ENCODE peak calls at places on chromosomes 11 and 22, in seven cellular contexts. One of them, this sample, is unnamed.

GRCh38 chr22:41966607-41967240 is 2.5 kb upstream of the SEPTIN3 start:
- DNase-seq in stimulated activated CD8-positive, alpha-beta memory T cell treated with anti-CD3 and anti-CD28 coated beads, Interleukin-7, amount 100 ng/mL, for 4 hours: no peak
- DNase-seq in left cardiac atrium: no peak
- DNase-seq in stimulated activated CD4-positive, alpha-beta T cell treated with anti-CD3 and anti-CD28 coated beads, Interleukin-15, amount 100 ng/mL, for 1 hour: no peak
- DNase-seq in H7: peak
- DNase-seq in activated T-cell treated with anti-CD3 and anti-CD28 coated beads, Interleukin-2, amount 50 U/mL, for 4 hours: no peak
- DNase-seq in iPS DF 6.9: no peak
- DNase-seq in this sample: no peak

GRCh38 chr11:78189851-78190250 is 1.1 kb downstream of the USP35 start:
- DNase-seq in stimulated activated CD8-positive, alpha-beta memory T cell treated with anti-CD3 and anti-CD28 coated beads, Interleukin-7, amount 100 ng/mL, for 4 hours: no peak
- DNase-seq in left cardiac atrium: no peak
- DNase-seq in stimulated activated CD4-positive, alpha-beta T cell treated with anti-CD3 and anti-CD28 coated beads, Interleukin-15, amount 100 ng/mL, for 1 hour: no peak
- DNase-seq in H7: no peak
- DNase-seq in activated T-cell treated with anti-CD3 and anti-CD28 coated beads, Interleukin-2, amount 50 U/mL, for 4 hours: no peak
- DNase-seq in iPS DF 6.9: no peak
- DNase-seq in this sample: no peak

GRCh38 chr11:117823941-117824420 is 563 bp downstream of the FXYD2 start:
- DNase-seq in stimulated activated CD8-positive, alpha-beta memory T cell treated with anti-CD3 and anti-CD28 coated beads, Interleukin-7, amount 100 ng/mL, for 4 hours: no peak
- DNase-seq in left cardiac atrium: peak
- DNase-seq in stimulated activated CD4-positive, alpha-beta T cell treated with anti-CD3 and anti-CD28 coated beads, Interleukin-15, amount 100 ng/mL, for 1 hour: no peak
- DNase-seq in H7: peak
- DNase-seq in activated T-cell treated with anti-CD3 and anti-CD28 coated beads, Interleukin-2, amount 50 U/mL, for 4 hours: no peak
- DNase-seq in iPS DF 6.9: no peak
- DNase-seq in this sample: no peak

GRCh38 chr11:125517116-125517804 is 21.2 kb upstream of the FEZ1 start:
- DNase-seq in stimulated activated CD8-positive, alpha-beta memory T cell treated with anti-CD3 and anti-CD28 coated beads, Interleukin-7, amount 100 ng/mL, for 4 hours: no peak
- DNase-seq in left cardiac atrium: peak
- DNase-seq in stimulated activated CD4-positive, alpha-beta T cell treated with anti-CD3 and anti-CD28 coated beads, Interleukin-15, amount 100 ng/mL, for 1 hour: no peak
- DNase-seq in H7: peak
- DNase-seq in activated T-cell treated with anti-CD3 and anti-CD28 coated beads, Interleukin-2, amount 50 U/mL, for 4 hours: no peak
- DNase-seq in iPS DF 6.9: peak
- DNase-seq in this sample: no peak

GRCh38 chr11:55634813-55635212 is at the start of gene OR4P4:
- DNase-seq in stimulated activated CD8-positive, alpha-beta memory T cell treated with anti-CD3 and anti-CD28 coated beads, Interleukin-7, amount 100 ng/mL, for 4 hours: no peak
- DNase-seq in left cardiac atrium: no peak
- DNase-seq in stimulated activated CD4-positive, alpha-beta T cell treated with anti-CD3 and anti-CD28 coated beads, Interleukin-15, amount 100 ng/mL, for 1 hour: no peak
- DNase-seq in H7: no peak
- DNase-seq in activated T-cell treated with anti-CD3 and anti-CD28 coated beads, Interleukin-2, amount 50 U/mL, for 4 hours: no peak
- DNase-seq in iPS DF 6.9: no peak
- DNase-seq in this sample: no peak

GRCh38 chr11:61618991-61619390 is 38.1 kb upstream of the SYT7 start:
- DNase-seq in stimulated activated CD8-positive, alpha-beta memory T cell treated with anti-CD3 and anti-CD28 coated beads, Interleukin-7, amount 100 ng/mL, for 4 hours: no peak
- DNase-seq in left cardiac atrium: no peak
- DNase-seq in stimulated activated CD4-positive, alpha-beta T cell treated with anti-CD3 and anti-CD28 coated beads, Interleukin-15, amount 100 ng/mL, for 1 hour: no peak
- DNase-seq in H7: peak
- DNase-seq in activated T-cell treated with anti-CD3 and anti-CD28 coated beads, Interleukin-2, amount 50 U/mL, for 4 hours: no peak
- DNase-seq in iPS DF 6.9: no peak
- DNase-seq in this sample: no peak

GRCh38 chr11:120566176-120566575 is 54.6 kb downstream of the GRIK4 start:
- DNase-seq in stimulated activated CD8-positive, alpha-beta memory T cell treated with anti-CD3 and anti-CD28 coated beads, Interleukin-7, amount 100 ng/mL, for 4 hours: no peak
- DNase-seq in left cardiac atrium: no peak
- DNase-seq in stimulated activated CD4-positive, alpha-beta T cell treated with anti-CD3 and anti-CD28 coated beads, Interleukin-15, amount 100 ng/mL, for 1 hour: no peak
- DNase-seq in H7: no peak
- DNase-seq in activated T-cell treated with anti-CD3 and anti-CD28 coated beads, Interleukin-2, amount 50 U/mL, for 4 hours: no peak
- DNase-seq in iPS DF 6.9: no peak
- DNase-seq in this sample: no peak

GRCh38 chr22:45949921-45950320 is 27.0 kb downstream of the WNT7B start:
- DNase-seq in stimulated activated CD8-positive, alpha-beta memory T cell treated with anti-CD3 and anti-CD28 coated beads, Interleukin-7, amount 100 ng/mL, for 4 hours: no peak
- DNase-seq in left cardiac atrium: no peak
- DNase-seq in stimulated activated CD4-positive, alpha-beta T cell treated with anti-CD3 and anti-CD28 coated beads, Interleukin-15, amount 100 ng/mL, for 1 hour: no peak
- DNase-seq in H7: no peak
- DNase-seq in activated T-cell treated with anti-CD3 and anti-CD28 coated beads, Interleukin-2, amount 50 U/mL, for 4 hours: no peak
- DNase-seq in iPS DF 6.9: no peak
- DNase-seq in this sample: no peak

GRCh38 chr22:39185601-39186012 is 33.1 kb upstream of the CBX7 start:
- DNase-seq in stimulated activated CD8-positive, alpha-beta memory T cell treated with anti-CD3 and anti-CD28 coated beads, Interleukin-7, amount 100 ng/mL, for 4 hours: no peak
- DNase-seq in left cardiac atrium: peak
- DNase-seq in stimulated activated CD4-positive, alpha-beta T cell treated with anti-CD3 and anti-CD28 coated beads, Interleukin-15, amount 100 ng/mL, for 1 hour: no peak
- DNase-seq in H7: no peak
- DNase-seq in activated T-cell treated with anti-CD3 and anti-CD28 coated beads, Interleukin-2, amount 50 U/mL, for 4 hours: no peak
- DNase-seq in iPS DF 6.9: no peak
- DNase-seq in this sample: no peak

GRCh38 chr11:3958301-3958700 is 102.8 kb downstream of the STIM1 start:
- DNase-seq in stimulated activated CD8-positive, alpha-beta memory T cell treated with anti-CD3 and anti-CD28 coated beads, Interleukin-7, amount 100 ng/mL, for 4 hours: no peak
- DNase-seq in left cardiac atrium: no peak
- DNase-seq in stimulated activated CD4-positive, alpha-beta T cell treated with anti-CD3 and anti-CD28 coated beads, Interleukin-15, amount 100 ng/mL, for 1 hour: no peak
- DNase-seq in H7: no peak
- DNase-seq in activated T-cell treated with anti-CD3 and anti-CD28 coated beads, Interleukin-2, amount 50 U/mL, for 4 hours: no peak
- DNase-seq in iPS DF 6.9: no peak
- DNase-seq in this sample: no peak

GRCh38 chr11:73565804-73566203 is 32.1 kb downstream of the FAM168A start:
- DNase-seq in stimulated activated CD8-positive, alpha-beta memory T cell treated with anti-CD3 and anti-CD28 coated beads, Interleukin-7, amount 100 ng/mL, for 4 hours: no peak
- DNase-seq in left cardiac atrium: no peak
- DNase-seq in stimulated activated CD4-positive, alpha-beta T cell treated with anti-CD3 and anti-CD28 coated beads, Interleukin-15, amount 100 ng/mL, for 1 hour: no peak
- DNase-seq in H7: no peak
- DNase-seq in activated T-cell treated with anti-CD3 and anti-CD28 coated beads, Interleukin-2, amount 50 U/mL, for 4 hours: no peak
- DNase-seq in iPS DF 6.9: no peak
- DNase-seq in this sample: no peak

GRCh38 chr11:72781313-72782080 is 12.3 kb downstream of the STARD10 start:
- DNase-seq in stimulated activated CD8-positive, alpha-beta memory T cell treated with anti-CD3 and anti-CD28 coated beads, Interleukin-7, amount 100 ng/mL, for 4 hours: peak
- DNase-seq in left cardiac atrium: peak
- DNase-seq in stimulated activated CD4-positive, alpha-beta T cell treated with anti-CD3 and anti-CD28 coated beads, Interleukin-15, amount 100 ng/mL, for 1 hour: peak
- DNase-seq in H7: peak
- DNase-seq in activated T-cell treated with anti-CD3 and anti-CD28 coated beads, Interleukin-2, amount 50 U/mL, for 4 hours: peak
- DNase-seq in iPS DF 6.9: no peak
- DNase-seq in this sample: peak

GRCh38 chr11:118091690-118092089 is 4.9 kb upstream of the SMIM35 start:
- DNase-seq in stimulated activated CD8-positive, alpha-beta memory T cell treated with anti-CD3 and anti-CD28 coated beads, Interleukin-7, amount 100 ng/mL, for 4 hours: no peak
- DNase-seq in left cardiac atrium: no peak
- DNase-seq in stimulated activated CD4-positive, alpha-beta T cell treated with anti-CD3 and anti-CD28 coated beads, Interleukin-15, amount 100 ng/mL, for 1 hour: no peak
- DNase-seq in H7: no peak
- DNase-seq in activated T-cell treated with anti-CD3 and anti-CD28 coated beads, Interleukin-2, amount 50 U/mL, for 4 hours: no peak
- DNase-seq in iPS DF 6.9: no peak
- DNase-seq in this sample: no peak

GRCh38 chr11:11068113-11068512 is 210.3 kb upstream of the ZBED5 start:
- DNase-seq in stimulated activated CD8-positive, alpha-beta memory T cell treated with anti-CD3 and anti-CD28 coated beads, Interleukin-7, amount 100 ng/mL, for 4 hours: no peak
- DNase-seq in left cardiac atrium: no peak
- DNase-seq in stimulated activated CD4-positive, alpha-beta T cell treated with anti-CD3 and anti-CD28 coated beads, Interleukin-15, amount 100 ng/mL, for 1 hour: no peak
- DNase-seq in H7: no peak
- DNase-seq in activated T-cell treated with anti-CD3 and anti-CD28 coated beads, Interleukin-2, amount 50 U/mL, for 4 hours: no peak
- DNase-seq in iPS DF 6.9: no peak
- DNase-seq in this sample: no peak

GRCh38 chr22:27866136-27867091 is 52.6 kb downstream of the PITPNB start:
- DNase-seq in stimulated activated CD8-positive, alpha-beta memory T cell treated with anti-CD3 and anti-CD28 coated beads, Interleukin-7, amount 100 ng/mL, for 4 hours: no peak
- DNase-seq in left cardiac atrium: peak
- DNase-seq in stimulated activated CD4-positive, alpha-beta T cell treated with anti-CD3 and anti-CD28 coated beads, Interleukin-15, amount 100 ng/mL, for 1 hour: no peak
- DNase-seq in H7: no peak
- DNase-seq in activated T-cell treated with anti-CD3 and anti-CD28 coated beads, Interleukin-2, amount 50 U/mL, for 4 hours: no peak
- DNase-seq in iPS DF 6.9: no peak
- DNase-seq in this sample: no peak

GRCh38 chr11:75554258-75555022 is 7.6 kb upstream of the SERPINH1 start:
- DNase-seq in stimulated activated CD8-positive, alpha-beta memory T cell treated with anti-CD3 and anti-CD28 coated beads, Interleukin-7, amount 100 ng/mL, for 4 hours: no peak
- DNase-seq in left cardiac atrium: peak
- DNase-seq in stimulated activated CD4-positive, alpha-beta T cell treated with anti-CD3 and anti-CD28 coated beads, Interleukin-15, amount 100 ng/mL, for 1 hour: no peak
- DNase-seq in H7: peak
- DNase-seq in activated T-cell treated with anti-CD3 and anti-CD28 coated beads, Interleukin-2, amount 50 U/mL, for 4 hours: no peak
- DNase-seq in iPS DF 6.9: no peak
- DNase-seq in this sample: no peak

GRCh38 chr11:108859510-108859909 is 194.6 kb downstream of the DDX10 start:
- DNase-seq in stimulated activated CD8-positive, alpha-beta memory T cell treated with anti-CD3 and anti-CD28 coated beads, Interleukin-7, amount 100 ng/mL, for 4 hours: no peak
- DNase-seq in left cardiac atrium: no peak
- DNase-seq in stimulated activated CD4-positive, alpha-beta T cell treated with anti-CD3 and anti-CD28 coated beads, Interleukin-15, amount 100 ng/mL, for 1 hour: no peak
- DNase-seq in H7: no peak
- DNase-seq in activated T-cell treated with anti-CD3 and anti-CD28 coated beads, Interleukin-2, amount 50 U/mL, for 4 hours: no peak
- DNase-seq in iPS DF 6.9: no peak
- DNase-seq in this sample: no peak

GRCh38 chr11:834371-835316 is 1.9 kb downstream of the CD151 start:
- DNase-seq in stimulated activated CD8-positive, alpha-beta memory T cell treated with anti-CD3 and anti-CD28 coated beads, Interleukin-7, amount 100 ng/mL, for 4 hours: no peak
- DNase-seq in left cardiac atrium: peak
- DNase-seq in stimulated activated CD4-positive, alpha-beta T cell treated with anti-CD3 and anti-CD28 coated beads, Interleukin-15, amount 100 ng/mL, for 1 hour: no peak
- DNase-seq in H7: no peak
- DNase-seq in activated T-cell treated with anti-CD3 and anti-CD28 coated beads, Interleukin-2, amount 50 U/mL, for 4 hours: no peak
- DNase-seq in iPS DF 6.9: no peak
- DNase-seq in this sample: no peak

GRCh38 chr22:19105867-19106802 is 16.1 kb downstream of the DGCR2 start:
- DNase-seq in stimulated activated CD8-positive, alpha-beta memory T cell treated with anti-CD3 and anti-CD28 coated beads, Interleukin-7, amount 100 ng/mL, for 4 hours: no peak
- DNase-seq in left cardiac atrium: no peak
- DNase-seq in stimulated activated CD4-positive, alpha-beta T cell treated with anti-CD3 and anti-CD28 coated beads, Interleukin-15, amount 100 ng/mL, for 1 hour: peak
- DNase-seq in H7: peak
- DNase-seq in activated T-cell treated with anti-CD3 and anti-CD28 coated beads, Interleukin-2, amount 50 U/mL, for 4 hours: peak
- DNase-seq in iPS DF 6.9: no peak
- DNase-seq in this sample: peak

GRCh38 chr11:122099345-122100045 is 16.5 kb downstream of the BLID start:
- DNase-seq in stimulated activated CD8-positive, alpha-beta memory T cell treated with anti-CD3 and anti-CD28 coated beads, Interleukin-7, amount 100 ng/mL, for 4 hours: no peak
- DNase-seq in left cardiac atrium: no peak
- DNase-seq in stimulated activated CD4-positive, alpha-beta T cell treated with anti-CD3 and anti-CD28 coated beads, Interleukin-15, amount 100 ng/mL, for 1 hour: no peak
- DNase-seq in H7: no peak
- DNase-seq in activated T-cell treated with anti-CD3 and anti-CD28 coated beads, Interleukin-2, amount 50 U/mL, for 4 hours: no peak
- DNase-seq in iPS DF 6.9: no peak
- DNase-seq in this sample: no peak

GRCh38 chr11:95596011-95596489 is 193.5 kb downstream of the FAM76B start:
- DNase-seq in stimulated activated CD8-positive, alpha-beta memory T cell treated with anti-CD3 and anti-CD28 coated beads, Interleukin-7, amount 100 ng/mL, for 4 hours: no peak
- DNase-seq in left cardiac atrium: no peak
- DNase-seq in stimulated activated CD4-positive, alpha-beta T cell treated with anti-CD3 and anti-CD28 coated beads, Interleukin-15, amount 100 ng/mL, for 1 hour: no peak
- DNase-seq in H7: no peak
- DNase-seq in activated T-cell treated with anti-CD3 and anti-CD28 coated beads, Interleukin-2, amount 50 U/mL, for 4 hours: no peak
- DNase-seq in iPS DF 6.9: no peak
- DNase-seq in this sample: no peak

GRCh38 chr11:61173456-61173855 is 12.2 kb upstream of the VPS37C start:
- DNase-seq in stimulated activated CD8-positive, alpha-beta memory T cell treated with anti-CD3 and anti-CD28 coated beads, Interleukin-7, amount 100 ng/mL, for 4 hours: no peak
- DNase-seq in left cardiac atrium: no peak
- DNase-seq in stimulated activated CD4-positive, alpha-beta T cell treated with anti-CD3 and anti-CD28 coated beads, Interleukin-15, amount 100 ng/mL, for 1 hour: no peak
- DNase-seq in H7: peak
- DNase-seq in activated T-cell treated with anti-CD3 and anti-CD28 coated beads, Interleukin-2, amount 50 U/mL, for 4 hours: no peak
- DNase-seq in iPS DF 6.9: no peak
- DNase-seq in this sample: no peak

GRCh38 chr22:34592341-34592740 is 473.6 kb upstream of the ISX start:
- DNase-seq in stimulated activated CD8-positive, alpha-beta memory T cell treated with anti-CD3 and anti-CD28 coated beads, Interleukin-7, amount 100 ng/mL, for 4 hours: no peak
- DNase-seq in left cardiac atrium: no peak
- DNase-seq in stimulated activated CD4-positive, alpha-beta T cell treated with anti-CD3 and anti-CD28 coated beads, Interleukin-15, amount 100 ng/mL, for 1 hour: no peak
- DNase-seq in H7: no peak
- DNase-seq in activated T-cell treated with anti-CD3 and anti-CD28 coated beads, Interleukin-2, amount 50 U/mL, for 4 hours: no peak
- DNase-seq in iPS DF 6.9: no peak
- DNase-seq in this sample: no peak

GRCh38 chr11:118537409-118537980 is 6.5 kb downstream of the TMEM25 start:
- DNase-seq in stimulated activated CD8-positive, alpha-beta memory T cell treated with anti-CD3 and anti-CD28 coated beads, Interleukin-7, amount 100 ng/mL, for 4 hours: no peak
- DNase-seq in left cardiac atrium: no peak
- DNase-seq in stimulated activated CD4-positive, alpha-beta T cell treated with anti-CD3 and anti-CD28 coated beads, Interleukin-15, amount 100 ng/mL, for 1 hour: no peak
- DNase-seq in H7: no peak
- DNase-seq in activated T-cell treated with anti-CD3 and anti-CD28 coated beads, Interleukin-2, amount 50 U/mL, for 4 hours: no peak
- DNase-seq in iPS DF 6.9: no peak
- DNase-seq in this sample: no peak

GRCh38 chr11:108530426-108530825 is 32.2 kb upstream of the POGLUT3 start:
- DNase-seq in stimulated activated CD8-positive, alpha-beta memory T cell treated with anti-CD3 and anti-CD28 coated beads, Interleukin-7, amount 100 ng/mL, for 4 hours: no peak
- DNase-seq in left cardiac atrium: no peak
- DNase-seq in stimulated activated CD4-positive, alpha-beta T cell treated with anti-CD3 and anti-CD28 coated beads, Interleukin-15, amount 100 ng/mL, for 1 hour: no peak
- DNase-seq in H7: no peak
- DNase-seq in activated T-cell treated with anti-CD3 and anti-CD28 coated beads, Interleukin-2, amount 50 U/mL, for 4 hours: no peak
- DNase-seq in iPS DF 6.9: no peak
- DNase-seq in this sample: no peak

GRCh38 chr11:111361874-111362273 is 17.2 kb downstream of the POU2AF1 start:
- DNase-seq in stimulated activated CD8-positive, alpha-beta memory T cell treated with anti-CD3 and anti-CD28 coated beads, Interleukin-7, amount 100 ng/mL, for 4 hours: no peak
- DNase-seq in left cardiac atrium: no peak
- DNase-seq in stimulated activated CD4-positive, alpha-beta T cell treated with anti-CD3 and anti-CD28 coated beads, Interleukin-15, amount 100 ng/mL, for 1 hour: no peak
- DNase-seq in H7: no peak
- DNase-seq in activated T-cell treated with anti-CD3 and anti-CD28 coated beads, Interleukin-2, amount 50 U/mL, for 4 hours: no peak
- DNase-seq in iPS DF 6.9: no peak
- DNase-seq in this sample: no peak

GRCh38 chr22:37484115-37485005 is 1.8 kb downstream of the MFNG start:
- DNase-seq in stimulated activated CD8-positive, alpha-beta memory T cell treated with anti-CD3 and anti-CD28 coated beads, Interleukin-7, amount 100 ng/mL, for 4 hours: peak
- DNase-seq in left cardiac atrium: peak
- DNase-seq in stimulated activated CD4-positive, alpha-beta T cell treated with anti-CD3 and anti-CD28 coated beads, Interleukin-15, amount 100 ng/mL, for 1 hour: peak
- DNase-seq in H7: peak
- DNase-seq in activated T-cell treated with anti-CD3 and anti-CD28 coated beads, Interleukin-2, amount 50 U/mL, for 4 hours: peak
- DNase-seq in iPS DF 6.9: no peak
- DNase-seq in this sample: peak

GRCh38 chr22:26770624-26771023 is 113.2 kb downstream of the MIAT start:
- DNase-seq in stimulated activated CD8-positive, alpha-beta memory T cell treated with anti-CD3 and anti-CD28 coated beads, Interleukin-7, amount 100 ng/mL, for 4 hours: no peak
- DNase-seq in left cardiac atrium: no peak
- DNase-seq in stimulated activated CD4-positive, alpha-beta T cell treated with anti-CD3 and anti-CD28 coated beads, Interleukin-15, amount 100 ng/mL, for 1 hour: no peak
- DNase-seq in H7: no peak
- DNase-seq in activated T-cell treated with anti-CD3 and anti-CD28 coated beads, Interleukin-2, amount 50 U/mL, for 4 hours: no peak
- DNase-seq in iPS DF 6.9: no peak
- DNase-seq in this sample: no peak